ENCODE peak calls at places on chromosomes 5 and 9, in seven cellular contexts. One of them, this sample, is unnamed.

GRCh38 chr5:147892696-147893296 is 13.5 kb downstream of the C5orf46 start:
- DNase-seq in CD8-positive, alpha-beta memory T cell: no peak
- DNase-seq in left ventricle myocardium inferior: no peak
- DNase-seq in CD8-positive, alpha-beta T cell: no peak
- DNase-seq in colonic mucosa: peak
- DNase-seq in mammary epithelial cell: peak
- DNase-seq in suprapubic skin: no peak
- DNase-seq in this sample: no peak

GRCh38 chr9:95112436-95113280 is 204.9 kb downstream of the FANCC start:
- DNase-seq in CD8-positive, alpha-beta memory T cell: no peak
- DNase-seq in left ventricle myocardium inferior: no peak
- DNase-seq in CD8-positive, alpha-beta T cell: no peak
- DNase-seq in colonic mucosa: no peak
- DNase-seq in mammary epithelial cell: no peak
- DNase-seq in suprapubic skin: peak
- DNase-seq in this sample: no peak

GRCh38 chr5:135051399-135051798 is 17.4 kb upstream of the PITX1 start:
- DNase-seq in CD8-positive, alpha-beta memory T cell: no peak
- DNase-seq in left ventricle myocardium inferior: no peak
- DNase-seq in CD8-positive, alpha-beta T cell: no peak
- DNase-seq in colonic mucosa: no peak
- DNase-seq in mammary epithelial cell: no peak
- DNase-seq in suprapubic skin: no peak
- DNase-seq in this sample: peak

GRCh38 chr9:14373726-14374125 is 59.8 kb upstream of the NFIB start:
- DNase-seq in CD8-positive, alpha-beta memory T cell: no peak
- DNase-seq in left ventricle myocardium inferior: no peak
- DNase-seq in CD8-positive, alpha-beta T cell: no peak
- DNase-seq in colonic mucosa: no peak
- DNase-seq in mammary epithelial cell: no peak
- DNase-seq in suprapubic skin: no peak
- DNase-seq in this sample: no peak

GRCh38 chr9:69097923-69098593 is 62.5 kb downstream of the FXN start:
- DNase-seq in CD8-positive, alpha-beta memory T cell: no peak
- DNase-seq in left ventricle myocardium inferior: no peak
- DNase-seq in CD8-positive, alpha-beta T cell: no peak
- DNase-seq in colonic mucosa: no peak
- DNase-seq in mammary epithelial cell: no peak
- DNase-seq in suprapubic skin: no peak
- DNase-seq in this sample: no peak

GRCh38 chr9:131276891-131277672 is 772 bp upstream of the FAM78A start:
- DNase-seq in CD8-positive, alpha-beta memory T cell: peak
- DNase-seq in left ventricle myocardium inferior: no peak
- DNase-seq in CD8-positive, alpha-beta T cell: peak
- DNase-seq in colonic mucosa: no peak
- DNase-seq in mammary epithelial cell: no peak
- DNase-seq in suprapubic skin: no peak
- DNase-seq in this sample: peak

GRCh38 chr9:3768286-3768685 is 242.5 kb upstream of the RFX3 start:
- DNase-seq in CD8-positive, alpha-beta memory T cell: no peak
- DNase-seq in left ventricle myocardium inferior: no peak
- DNase-seq in CD8-positive, alpha-beta T cell: no peak
- DNase-seq in colonic mucosa: no peak
- DNase-seq in mammary epithelial cell: no peak
- DNase-seq in suprapubic skin: no peak
- DNase-seq in this sample: no peak

GRCh38 chr9:130927995-130928900 is 10.8 kb downstream of the FIBCD1 start:
- DNase-seq in CD8-positive, alpha-beta memory T cell: no peak
- DNase-seq in left ventricle myocardium inferior: peak
- DNase-seq in CD8-positive, alpha-beta T cell: no peak
- DNase-seq in colonic mucosa: peak
- DNase-seq in mammary epithelial cell: peak
- DNase-seq in suprapubic skin: no peak
- DNase-seq in this sample: no peak

GRCh38 chr9:133119461-133120342 is 1.3 kb downstream of the RALGDS start:
- DNase-seq in CD8-positive, alpha-beta memory T cell: no peak
- DNase-seq in left ventricle myocardium inferior: peak
- DNase-seq in CD8-positive, alpha-beta T cell: no peak
- DNase-seq in colonic mucosa: peak
- DNase-seq in mammary epithelial cell: no peak
- DNase-seq in suprapubic skin: peak
- DNase-seq in this sample: no peak

GRCh38 chr9:136270173-136270710 is 24.6 kb upstream of the QSOX2 start:
- DNase-seq in CD8-positive, alpha-beta memory T cell: no peak
- DNase-seq in left ventricle myocardium inferior: no peak
- DNase-seq in CD8-positive, alpha-beta T cell: no peak
- DNase-seq in colonic mucosa: no peak
- DNase-seq in mammary epithelial cell: no peak
- DNase-seq in suprapubic skin: no peak
- DNase-seq in this sample: no peak

GRCh38 chr9:134373269-134373668 is 47.0 kb downstream of the RXRA start:
- DNase-seq in CD8-positive, alpha-beta memory T cell: no peak
- DNase-seq in left ventricle myocardium inferior: no peak
- DNase-seq in CD8-positive, alpha-beta T cell: no peak
- DNase-seq in colonic mucosa: no peak
- DNase-seq in mammary epithelial cell: no peak
- DNase-seq in suprapubic skin: no peak
- DNase-seq in this sample: no peak

GRCh38 chr9:134375430-134376385 is 49.5 kb downstream of the RXRA start:
- DNase-seq in CD8-positive, alpha-beta memory T cell: no peak
- DNase-seq in left ventricle myocardium inferior: peak
- DNase-seq in CD8-positive, alpha-beta T cell: no peak
- DNase-seq in colonic mucosa: no peak
- DNase-seq in mammary epithelial cell: no peak
- DNase-seq in suprapubic skin: no peak
- DNase-seq in this sample: no peak

GRCh38 chr9:134373953-134374300 is 47.7 kb downstream of the RXRA start:
- DNase-seq in CD8-positive, alpha-beta memory T cell: no peak
- DNase-seq in left ventricle myocardium inferior: no peak
- DNase-seq in CD8-positive, alpha-beta T cell: no peak
- DNase-seq in colonic mucosa: no peak
- DNase-seq in mammary epithelial cell: no peak
- DNase-seq in suprapubic skin: no peak
- DNase-seq in this sample: no peak

GRCh38 chr9:134375011-134375390 is 48.7 kb downstream of the RXRA start:
- DNase-seq in CD8-positive, alpha-beta memory T cell: no peak
- DNase-seq in left ventricle myocardium inferior: peak
- DNase-seq in CD8-positive, alpha-beta T cell: no peak
- DNase-seq in colonic mucosa: no peak
- DNase-seq in mammary epithelial cell: no peak
- DNase-seq in suprapubic skin: no peak
- DNase-seq in this sample: no peak

GRCh38 chr9:134374301-134375010 is 48.2 kb downstream of the RXRA start:
- DNase-seq in CD8-positive, alpha-beta memory T cell: no peak
- DNase-seq in left ventricle myocardium inferior: peak
- DNase-seq in CD8-positive, alpha-beta T cell: no peak
- DNase-seq in colonic mucosa: no peak
- DNase-seq in mammary epithelial cell: no peak
- DNase-seq in suprapubic skin: no peak
- DNase-seq in this sample: no peak
- H3K27ac ChIP-seq in CD8-positive, alpha-beta memory T cell: no peak
- H3K27ac ChIP-seq in left ventricle myocardium inferior: peak
- H3K27ac ChIP-seq in CD8-positive, alpha-beta T cell: no peak
- H3K27ac ChIP-seq in colonic mucosa: no peak
- H3K27ac ChIP-seq in mammary epithelial cell: no peak
- H3K27ac ChIP-seq in suprapubic skin: peak
- H3K27ac ChIP-seq in this sample: no peak

GRCh38 chr9:79592736-79593493 is 21.1 kb downstream of the TLE4 start:
- DNase-seq in CD8-positive, alpha-beta memory T cell: peak
- DNase-seq in left ventricle myocardium inferior: no peak
- DNase-seq in CD8-positive, alpha-beta T cell: no peak
- DNase-seq in colonic mucosa: no peak
- DNase-seq in mammary epithelial cell: peak
- DNase-seq in suprapubic skin: no peak
- DNase-seq in this sample: no peak
- H3K4me3 ChIP-seq in CD8-positive, alpha-beta memory T cell: no peak
- H3K4me3 ChIP-seq in left ventricle myocardium inferior: no peak
- H3K4me3 ChIP-seq in CD8-positive, alpha-beta T cell: no peak
- H3K4me3 ChIP-seq in colonic mucosa: no peak
- H3K4me3 ChIP-seq in mammary epithelial cell: peak
- H3K4me3 ChIP-seq in suprapubic skin: no peak
- H3K4me3 ChIP-seq in this sample: no peak

GRCh38 chr5:179355976-179356968 is 11.0 kb upstream of the ADAMTS2 start:
- DNase-seq in CD8-positive, alpha-beta memory T cell: no peak
- DNase-seq in left ventricle myocardium inferior: no peak
- DNase-seq in CD8-positive, alpha-beta T cell: no peak
- DNase-seq in colonic mucosa: no peak
- DNase-seq in mammary epithelial cell: no peak
- DNase-seq in suprapubic skin: peak
- DNase-seq in this sample: no peak
- H3K27ac ChIP-seq in CD8-positive, alpha-beta memory T cell: no peak
- H3K27ac ChIP-seq in left ventricle myocardium inferior: peak
- H3K27ac ChIP-seq in CD8-positive, alpha-beta T cell: no peak
- H3K27ac ChIP-seq in colonic mucosa: no peak
- H3K27ac ChIP-seq in mammary epithelial cell: no peak
- H3K27ac ChIP-seq in suprapubic skin: peak
- H3K27ac ChIP-seq in this sample: no peak

DNA sequence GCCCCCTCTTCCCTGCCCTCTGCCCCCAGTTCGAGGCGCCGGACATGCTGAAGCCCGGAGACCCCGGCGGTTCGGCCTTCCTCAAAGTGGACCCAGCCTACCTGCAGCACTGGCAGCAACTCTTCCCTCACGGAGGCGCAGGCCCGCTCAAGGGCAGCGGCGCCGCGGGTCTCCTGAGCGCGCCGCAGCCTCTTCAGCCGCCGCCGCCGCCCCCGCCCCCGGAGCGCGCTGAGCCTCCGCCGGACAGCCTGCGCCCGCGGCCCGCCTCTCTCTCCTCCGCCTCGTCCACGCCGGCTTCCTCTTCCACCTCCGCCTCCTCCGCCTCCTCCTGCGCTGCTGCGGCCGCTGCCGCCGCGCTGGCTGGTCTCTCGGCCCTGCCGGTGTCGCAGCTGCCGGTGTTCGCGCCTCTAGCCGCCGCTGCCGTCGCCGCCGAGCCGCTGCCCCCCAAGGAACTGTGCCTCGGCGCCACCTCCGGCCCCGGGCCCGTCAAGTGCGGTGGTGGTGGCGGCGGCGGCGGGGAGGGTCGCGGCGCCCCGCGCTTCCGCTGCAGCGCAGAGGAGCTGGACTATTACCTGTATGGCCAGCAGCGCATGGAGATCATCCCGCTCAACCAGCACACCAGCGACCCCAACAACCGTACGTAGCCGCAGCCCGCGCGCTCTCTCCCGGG is 1.1 kb downstream of the PRDM6 start:
- DNase-seq in CD8-positive, alpha-beta memory T cell: no peak
- DNase-seq in left ventricle myocardium inferior: peak
- DNase-seq in CD8-positive, alpha-beta T cell: no peak
- DNase-seq in colonic mucosa: no peak
- DNase-seq in mammary epithelial cell: no peak
- DNase-seq in suprapubic skin: no peak
- DNase-seq in this sample: no peak
- H3K4me3 ChIP-seq in CD8-positive, alpha-beta memory T cell: no peak
- H3K4me3 ChIP-seq in left ventricle myocardium inferior: peak
- H3K4me3 ChIP-seq in CD8-positive, alpha-beta T cell: no peak
- H3K4me3 ChIP-seq in colonic mucosa: peak
- H3K4me3 ChIP-seq in mammary epithelial cell: peak
- H3K4me3 ChIP-seq in suprapubic skin: peak
- H3K4me3 ChIP-seq in this sample: no peak

GRCh38 chr5:148968311-148968710 is 94.6 kb downstream of the SH3TC2 start:
- DNase-seq in CD8-positive, alpha-beta memory T cell: no peak
- DNase-seq in left ventricle myocardium inferior: no peak
- DNase-seq in CD8-positive, alpha-beta T cell: no peak
- DNase-seq in colonic mucosa: no peak
- DNase-seq in mammary epithelial cell: no peak
- DNase-seq in suprapubic skin: no peak
- DNase-seq in this sample: no peak
- H3K27ac ChIP-seq in CD8-positive, alpha-beta memory T cell: no peak
- H3K27ac ChIP-seq in left ventricle myocardium inferior: peak
- H3K27ac ChIP-seq in CD8-positive, alpha-beta T cell: no peak
- H3K27ac ChIP-seq in colonic mucosa: no peak
- H3K27ac ChIP-seq in mammary epithelial cell: no peak
- H3K27ac ChIP-seq in suprapubic skin: peak
- H3K27ac ChIP-seq in this sample: no peak

This sample was measured in OCI-LY7.